ENCODE peak calls at places on chromosome 5, in nine cellular contexts. E, J, F, N, W, S, K, T and Z are unnamed samples.

GRCh38 chr5:114362197-114362976 is 517 bp downstream of the KCNN2 start:
- DNase-seq in T (no peak), W (no peak), K (peak), E (no peak), J (peak), N (peak), S (peak), F (peak), Z (no peak)

GRCh38 chr5:143550985-143551630 is 147.6 kb upstream of the NR3C1 start:
- DNase-seq in K (no peak), N (no peak), F (no peak), W (no peak), S (no peak), J (peak), E (no peak), T (no peak), Z (no peak)

GRCh38 chr5:112823181-112823580 is 37.9 kb upstream of the SRP19 start:
- DNase-seq in F (no peak), S (no peak), N (no peak), T (no peak), K (no peak), E (no peak), J (no peak), W (no peak), Z (no peak)

GRCh38 chr5:176497852-176498251 is 39.4 kb downstream of the RNF44 start:
- DNase-seq in K (no peak), F (peak), N (no peak), E (no peak), J (peak), S (peak), T (no peak), W (no peak), Z (no peak)

GRCh38 chr5:176447538-176447981 is 625 bp upstream of the FAF2 start:
- DNase-seq in S (peak), K (peak), N (peak), T (no peak), E (no peak), J (no peak), W (peak), F (no peak), Z (no peak)

GRCh38 chr5:121055586-121055985 is 591.5 kb downstream of the PRR16 start:
- DNase-seq in T (no peak), S (no peak), F (no peak), N (no peak), E (no peak), K (no peak), W (no peak), J (no peak), Z (no peak)

GRCh38 chr5:76942581-76942980 is 10.3 kb upstream of the CRHBP start:
- DNase-seq in K (no peak), N (no peak), W (no peak), T (no peak), F (peak), J (peak), S (no peak), E (no peak), Z (no peak)

GRCh38 chr5:177086918-177087706 is 397 bp downstream of the FGFR4 start:
- DNase-seq in F (peak), K (peak), S (peak), N (peak), J (no peak), W (peak), T (no peak), E (no peak), Z (peak)

GRCh38 chr5:115417076-115417475 is 120.6 kb upstream of the CCDC112 start:
- DNase-seq in W (no peak), J (no peak), E (no peak), F (no peak), K (no peak), T (no peak), N (no peak), S (no peak), Z (no peak)

GRCh38 chr5:127565586-127566270 is 48.3 kb downstream of the PRRC1 start:
- DNase-seq in N (no peak), F (no peak), J (no peak), W (no peak), K (no peak), S (no peak), T (no peak), E (no peak), Z (peak)

GRCh38 chr5:33146916-33147315 is 293.8 kb upstream of the TARS1 start:
- DNase-seq in N (no peak), W (no peak), K (no peak), E (no peak), T (no peak), S (no peak), F (peak), J (peak), Z (no peak)